ENCODE peak calls at places on chromosomes 3 and 15, in nine cellular contexts. Z is choroid plexus epithelial cell, K is fibroblast of mammary gland, Y is T-helper 1 cell, X is lower lobe of right lung, W is glutamatergic neuron, I is foreskin fibroblast, D is activated T-cell treated with anti-CD3 and anti-CD28 coated beads for 48 hours, O is NAMALWA. L is an unnamed sample.

GRCh38 chr3:29022976-29023375 is 257.9 kb upstream of the RBMS3 start:
- DNase-seq in Z (no peak), K (no peak), Y (no peak), X (no peak), W (no peak), I (no peak), D (no peak), O (no peak), L (no peak)

GRCh38 chr3:136296960-136297359 is 46.8 kb downstream of the PCCB start:
- DNase-seq in Z (no peak), K (no peak), Y (no peak), X (no peak), W (no peak), I (no peak), D (no peak), O (no peak), L (no peak)

GRCh38 chr3:102174832-102175374 is 259.9 kb upstream of the ZPLD1 start:
- DNase-seq in Z (no peak), K (no peak), Y (no peak), X (no peak), W (no peak), I (peak; percentile 31), D (no peak), O (no peak), L (no peak)

GRCh38 chr3:188211476-188211875 is 57.5 kb downstream of the LPP start:
- DNase-seq in Z (no peak), K (peak; percentile 63), Y (no peak), X (no peak), W (no peak), I (no peak), D (no peak), O (no peak), L (no peak)

GRCh38 chr3:130480736-130481135 is 36.2 kb upstream of the COL6A6 start:
- DNase-seq in Z (peak; percentile 74), K (peak; percentile 72), Y (no peak), X (no peak), W (no peak), I (peak; percentile 41), D (no peak), O (peak; percentile 35), L (no peak)

GRCh38 chr3:134487406-134487805 is 1.5 kb downstream of the CEP63 start:
- DNase-seq in Z (no peak), K (no peak), Y (peak; percentile 27), X (no peak), W (no peak), I (peak; percentile 14), D (no peak), O (peak; percentile 77), L (no peak)

GRCh38 chr15:35137175-35137574 is 52.1 kb upstream of the NANOGP8 start:
- DNase-seq in Z (no peak), K (no peak), Y (no peak), X (no peak), W (no peak), I (no peak), D (no peak), O (no peak), L (no peak)

GRCh38 chr15:38563723-38564519 is 693 bp downstream of the RASGRP1 start:
- DNase-seq in Z (peak; percentile 62), K (peak; percentile 21), Y (peak; percentile 89), X (peak; percentile 83), W (peak; percentile 80), I (peak; percentile 75), D (peak; percentile 91), O (peak; percentile 72), L (peak; percentile 90)

GRCh38 chr3:143329567-143330164 is 210.1 kb downstream of the CHST2 start:
- DNase-seq in Z (peak; percentile 62), K (peak; percentile 43), Y (no peak), X (no peak), W (peak; percentile 42), I (peak; percentile 69), D (no peak), O (no peak), L (no peak)